ENCODE peak calls at places on chromosomes 13 and 19, in eight cellular contexts. M is suprapubic skin, S is Peyer's patch, L is IMR-90, B is stomach, G is A549, E is spleen, O is GM12892. I is an unnamed sample.
A peak's percentile ranks its signal among the peaks of the same experiment; 100 is the strongest.

GRCh38 chr19:1315470-1316166 is 29.9 kb downstream of the EFNA2 start:
- DNase-seq in L (peak; percentile 25), E (peak; percentile 81), G (peak; percentile 58), M (no peak), S (peak; percentile 34), O (peak; percentile 78), B (peak; percentile 63), I (no peak)

GRCh38 chr19:41903161-41903953 is 20.4 kb downstream of the ARHGEF1 start:
- DNase-seq in M (no peak), E (no peak), O (no peak), B (no peak), S (no peak), L (no peak), G (no peak), I (no peak)

GRCh38 chr13:109479534-109479933 is 306.8 kb downstream of the IRS2 start:
- DNase-seq in E (no peak), L (no peak), B (no peak), G (no peak), O (no peak), M (no peak), S (no peak), I (no peak)

GRCh38 chr19:31349160-31349881 is at the start of gene TSHZ3:
- DNase-seq in M (peak; percentile 87), G (peak; percentile 43), O (no peak), B (peak; percentile 51), L (peak; percentile 87), E (peak; percentile 91), S (no peak), I (peak; percentile 80)

GRCh38 chr13:90047600-90047999 is 1299.9 kb upstream of the MIR17HG start:
- DNase-seq in O (no peak), G (no peak), B (no peak), M (no peak), S (no peak), L (no peak), E (no peak), I (no peak)

GRCh38 chr19:11203194-11204075 is 6.1 kb upstream of the KANK2 start:
- DNase-seq in E (no peak), G (peak; percentile 72), L (peak; percentile 71), O (peak; percentile 70), B (peak; percentile 59), S (peak; percentile 41), M (peak; percentile 89), I (peak; percentile 92)

GRCh38 chr13:23608704-23609413 is 38.6 kb downstream of the TNFRSF19 start:
- DNase-seq in O (no peak), G (no peak), S (no peak), B (no peak), L (peak; percentile 42), E (peak; percentile 88), M (peak; percentile 78), I (no peak)

GRCh38 chr19:40567040-40567749 is 9.5 kb upstream of the SHKBP1 start:
- DNase-seq in G (no peak), E (no peak), S (no peak), M (no peak), O (no peak), B (no peak), L (no peak), I (no peak)

GRCh38 chr19:3494559-3494958 is 5.9 kb downstream of the DOHH start:
- DNase-seq in S (no peak), L (no peak), B (peak; percentile 52), M (no peak), O (no peak), E (no peak), G (no peak), I (no peak)

GRCh38 chr13:36175621-36176020 is 38.7 kb downstream of the SOHLH2 start:
- DNase-seq in B (no peak), M (no peak), O (no peak), S (no peak), G (no peak), L (no peak), E (no peak), I (no peak)

GRCh38 chr13:88802886-88803285 is 1131.7 kb downstream of the SLITRK5 start:
- DNase-seq in B (no peak), S (no peak), E (no peak), M (no peak), L (no peak), G (no peak), O (no peak), I (no peak)

GRCh38 chr13:93723316-93723715 is 496.7 kb downstream of the GPC6 start:
- DNase-seq in O (no peak), B (no peak), L (peak; percentile 55), G (no peak), S (no peak), E (no peak), M (no peak), I (no peak)

GRCh38 chr13:64723735-64724134 is 2506.4 kb downstream of the PCDH9 start:
- DNase-seq in G (peak; percentile 33), B (no peak), E (no peak), O (no peak), S (no peak), L (peak; percentile 94), M (no peak), I (peak; percentile 25)

GRCh38 chr19:2594319-2594718 is 108.2 kb downstream of the GNG7 start:
- DNase-seq in O (no peak), B (no peak), G (no peak), L (no peak), M (peak; percentile 5), S (no peak), E (peak; percentile 15), I (no peak)

DNA sequence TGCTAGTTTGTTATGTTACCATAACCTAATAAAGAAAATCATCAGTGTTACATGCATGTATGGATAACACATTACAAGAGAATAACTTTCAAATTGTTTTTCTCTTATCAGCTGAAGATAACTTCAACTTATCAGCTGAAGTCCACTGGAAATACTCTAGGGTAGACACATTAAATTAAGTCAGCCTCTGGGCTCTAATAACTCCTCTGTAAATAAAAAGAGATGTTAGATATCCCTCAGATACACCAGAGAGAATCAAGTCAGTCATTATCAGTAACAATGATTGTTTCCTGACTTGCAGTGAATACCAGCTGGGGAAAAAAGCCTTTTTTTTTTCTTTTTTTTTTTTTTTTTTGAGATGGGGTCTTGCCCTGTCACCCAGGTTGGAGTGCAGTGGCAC is 1.6 kb upstream of the KBTBD7 start:
- DNase-seq in L (no peak), M (no peak), E (no peak), S (no peak), G (no peak), B (no peak), O (no peak), I (no peak)
- TF ChIP-seq POLR2A in L (no peak), M (no peak), E (no peak), S (no peak), G (no peak), B (no peak), O (no peak), I (no peak)

DNA sequence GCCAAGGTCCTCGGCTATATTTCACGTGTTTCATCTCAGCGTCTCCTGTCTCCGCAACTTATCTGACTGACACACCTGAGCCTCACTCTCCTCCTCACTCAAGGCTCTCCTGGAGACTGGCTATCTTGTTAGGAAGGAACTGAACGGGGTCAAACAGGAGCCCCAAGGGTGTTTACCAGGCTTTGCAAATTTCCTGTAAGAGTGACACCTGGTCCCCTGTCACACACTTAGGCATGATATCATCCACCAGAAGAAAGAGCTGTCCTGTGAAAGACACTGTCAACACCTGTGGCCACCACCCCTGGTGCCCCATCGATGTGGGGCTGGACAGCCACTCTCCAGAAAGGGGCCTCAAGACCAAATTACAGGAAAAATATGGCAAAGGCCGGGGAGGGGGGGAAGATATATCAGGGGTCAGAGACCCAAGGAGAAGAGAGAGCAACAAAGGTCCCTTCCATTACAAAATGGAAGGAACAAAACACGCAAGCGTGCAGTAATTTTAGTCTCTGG is 2.9 kb downstream of the CD70 start:
- DNase-seq in L (no peak), M (no peak), S (no peak), O (peak; percentile 25), E (no peak), G (no peak), B (no peak), I (no peak)
- TF ChIP-seq POLR2A in L (no peak), M (no peak), S (no peak), O (no peak), E (no peak), G (no peak), B (no peak), I (no peak)

GRCh38 chr19:33301011-33301899 is 1.1 kb downstream of the CEBPA start:
- DNase-seq in G (no peak), M (peak; percentile 70), O (no peak), E (peak; percentile 88), L (no peak), S (no peak), B (peak; percentile 39), I (no peak)

GRCh38 chr19:33301900-33302174 is 497 bp downstream of the CEBPA start:
- DNase-seq in S (no peak), O (no peak), B (no peak), E (no peak), G (no peak), M (no peak), L (no peak), I (no peak)

GRCh38 chr19:33303791-33304759 is 1.7 kb upstream of the CEBPA start:
- DNase-seq in E (peak; percentile 84), O (no peak), B (peak; percentile 56), L (no peak), M (peak; percentile 62), G (no peak), S (no peak), I (peak; percentile 13)

GRCh38 chr19:33302974-33303790 is 848 bp upstream of the CEBPA start:
- DNase-seq in O (no peak), S (no peak), M (peak; percentile 76), L (peak; percentile 41), E (peak; percentile 88), G (peak; percentile 66), B (peak; percentile 62), I (no peak)

DNA sequence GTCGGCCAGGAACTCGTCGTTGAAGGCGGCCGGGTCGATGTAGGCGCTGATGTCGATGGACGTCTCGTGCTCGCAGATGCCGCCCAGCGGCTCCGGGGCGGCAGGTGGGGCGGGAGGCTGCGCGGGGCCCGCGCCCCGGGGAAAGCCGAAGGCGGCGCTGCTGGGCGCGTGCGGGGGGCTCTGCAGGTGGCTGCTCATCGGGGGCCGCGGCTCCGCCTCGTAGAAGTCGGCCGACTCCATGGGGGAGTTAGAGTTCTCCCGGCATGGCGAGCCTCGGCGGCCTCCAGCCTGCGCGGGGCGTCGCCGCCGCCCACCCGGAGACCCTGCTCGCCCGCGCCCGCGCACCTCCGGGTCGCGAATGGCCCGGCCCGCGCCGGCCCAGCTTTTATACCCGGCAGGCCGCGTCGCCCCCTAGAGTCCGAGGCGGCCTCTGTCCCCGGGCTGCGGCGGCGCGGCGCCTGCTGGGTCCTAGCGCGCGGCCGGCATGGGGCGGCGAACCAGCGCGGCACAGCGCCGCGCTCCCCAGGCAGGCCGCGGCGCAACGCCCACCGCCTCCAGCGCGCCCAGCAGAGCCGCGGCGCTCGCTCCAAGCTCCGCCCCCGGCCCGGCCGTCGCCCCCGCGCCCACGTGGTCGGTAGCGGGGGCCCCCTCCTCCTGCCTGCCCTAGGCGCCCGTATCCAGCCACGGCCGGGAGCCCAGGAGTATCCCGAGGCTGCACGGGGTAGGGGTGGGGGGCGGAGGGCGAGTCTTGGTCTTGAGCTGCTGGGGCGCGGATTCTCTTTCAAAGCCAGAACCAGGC is at the start of gene CEBPA:
- DNase-seq in B (peak; percentile 90), M (peak; percentile 86), E (peak; percentile 95), L (peak; percentile 72), S (peak; percentile 51), G (peak; percentile 95), O (peak; percentile 80), I (peak; percentile 91)
- TF ChIP-seq POLR2A in B (no peak), M (peak; percentile 92), E (peak; percentile 82), L (peak; percentile 57), S (peak; percentile 100), G (peak; percentile 100), O (peak; percentile 32), I (peak; percentile 74)

DNA sequence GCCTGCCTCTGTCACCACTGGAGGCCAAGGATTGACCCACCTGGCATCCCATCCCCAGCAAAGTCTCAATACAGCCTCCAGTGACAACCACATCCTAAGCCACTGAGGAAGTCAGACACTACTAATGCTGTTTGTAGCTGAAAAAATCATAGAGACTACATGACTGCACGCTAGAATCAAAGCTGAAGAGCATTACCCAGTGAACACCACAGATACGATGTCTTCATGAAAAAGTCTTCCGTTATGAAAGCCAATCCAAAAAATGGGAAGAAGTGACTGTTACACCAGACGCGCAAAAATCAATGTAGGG is 11.1 kb upstream of the NUP62 start:
- DNase-seq in S (no peak), O (no peak), L (no peak), E (no peak), B (no peak), G (no peak), M (no peak), I (no peak)
- TF ChIP-seq POLR2A in S (no peak), O (no peak), L (no peak), E (no peak), B (no peak), G (no peak), M (no peak), I (no peak)